ENCODE peak calls at places on chromosomes 2 and 18, in seven cellular contexts. One of them, this sample, is unnamed.

GRCh38 chr18:3597159-3597977 is 147.4 kb downstream of the TGIF1 start:
- DNase-seq in RPMI8226: no peak
- DNase-seq in NT2/D1: no peak
- DNase-seq in LNCaP clone FGC: no peak
- DNase-seq in fibroblast of the conjunctiva: no peak
- DNase-seq in kidney epithelial cell: no peak
- DNase-seq in IMR-90: peak; percentile 22
- DNase-seq in this sample: no peak

GRCh38 chr2:181500201-181500600 is 43.0 kb downstream of the ITGA4 start:
- DNase-seq in NT2/D1: no peak
- DNase-seq in LNCaP clone FGC: no peak
- DNase-seq in kidney epithelial cell: no peak
- DNase-seq in IMR-90: no peak
- DNase-seq in RPMI8226: no peak
- DNase-seq in fibroblast of the conjunctiva: no peak
- DNase-seq in this sample: no peak

GRCh38 chr2:144701259-144701658 is 181.3 kb upstream of the ZEB2 start:
- DNase-seq in fibroblast of the conjunctiva: no peak
- DNase-seq in RPMI8226: no peak
- DNase-seq in IMR-90: no peak
- DNase-seq in kidney epithelial cell: no peak
- DNase-seq in LNCaP clone FGC: no peak
- DNase-seq in NT2/D1: no peak
- DNase-seq in this sample: no peak

GRCh38 chr2:105243961-105244360 is 2.4 kb downstream of the GPR45 start:
- DNase-seq in fibroblast of the conjunctiva: no peak
- DNase-seq in NT2/D1: peak; percentile 35
- DNase-seq in kidney epithelial cell: no peak
- DNase-seq in IMR-90: no peak
- DNase-seq in RPMI8226: no peak
- DNase-seq in LNCaP clone FGC: no peak
- DNase-seq in this sample: no peak

GRCh38 chr2:112182581-112183034 is 44.4 kb downstream of the FBLN7 start:
- DNase-seq in LNCaP clone FGC: no peak
- DNase-seq in IMR-90: no peak
- DNase-seq in NT2/D1: no peak
- DNase-seq in fibroblast of the conjunctiva: no peak
- DNase-seq in kidney epithelial cell: no peak
- DNase-seq in RPMI8226: peak; percentile 90
- DNase-seq in this sample: no peak

GRCh38 chr2:229650886-229651285 is 63.5 kb downstream of the DNER start:
- DNase-seq in kidney epithelial cell: no peak
- DNase-seq in NT2/D1: no peak
- DNase-seq in LNCaP clone FGC: no peak
- DNase-seq in IMR-90: no peak
- DNase-seq in RPMI8226: no peak
- DNase-seq in fibroblast of the conjunctiva: no peak
- DNase-seq in this sample: no peak

GRCh38 chr2:101003278-101003775 is 1.2 kb downstream of the RPL31 start:
- DNase-seq in fibroblast of the conjunctiva: no peak
- DNase-seq in IMR-90: peak; percentile 9
- DNase-seq in RPMI8226: peak; percentile 13
- DNase-seq in kidney epithelial cell: no peak
- DNase-seq in NT2/D1: no peak
- DNase-seq in LNCaP clone FGC: no peak
- DNase-seq in this sample: no peak

GRCh38 chr2:129459200-129459876 is 520.1 kb upstream of the RAB6C start:
- DNase-seq in RPMI8226: no peak
- DNase-seq in NT2/D1: no peak
- DNase-seq in kidney epithelial cell: no peak
- DNase-seq in LNCaP clone FGC: no peak
- DNase-seq in fibroblast of the conjunctiva: no peak
- DNase-seq in IMR-90: no peak
- DNase-seq in this sample: no peak

GRCh38 chr2:158600155-158600802 is 143.5 kb downstream of the PKP4 start:
- DNase-seq in fibroblast of the conjunctiva: peak; percentile 75
- DNase-seq in LNCaP clone FGC: peak; percentile 72
- DNase-seq in RPMI8226: no peak
- DNase-seq in IMR-90: peak; percentile 95
- DNase-seq in kidney epithelial cell: peak; percentile 60
- DNase-seq in NT2/D1: no peak
- DNase-seq in this sample: peak; percentile 95

GRCh38 chr18:31497711-31498449 is at the start of gene DSG2:
- DNase-seq in LNCaP clone FGC: peak; percentile 30
- DNase-seq in IMR-90: no peak
- DNase-seq in kidney epithelial cell: no peak
- DNase-seq in RPMI8226: peak; percentile 85
- DNase-seq in fibroblast of the conjunctiva: no peak
- DNase-seq in NT2/D1: no peak
- DNase-seq in this sample: no peak

GRCh38 chr2:219505585-219505984 is 6.9 kb downstream of the GMPPA start:
- DNase-seq in fibroblast of the conjunctiva: no peak
- DNase-seq in NT2/D1: no peak
- DNase-seq in kidney epithelial cell: no peak
- DNase-seq in RPMI8226: no peak
- DNase-seq in LNCaP clone FGC: no peak
- DNase-seq in IMR-90: no peak
- DNase-seq in this sample: no peak